ENCODE peak calls at places on chromosomes 13 and 19, in six cellular contexts. W, I, A, C, J and F are unnamed samples.

GRCh38 chr13:29503041-29503837 is 92.2 kb downstream of the SLC7A1 start:
- DNase-seq in J (no peak), I (no peak), A (peak; percentile 27), C (no peak), W (peak; percentile 83), F (no peak)

GRCh38 chr13:29594710-29595379 is 643 bp downstream of the SLC7A1 start:
- DNase-seq in I (no peak), C (peak; percentile 70), A (peak; percentile 59), W (peak; percentile 51), J (peak; percentile 80), F (no peak)

GRCh38 chr19:51372021-51372648 is 319 bp downstream of the NKG7 start:
- DNase-seq in J (no peak), A (no peak), W (no peak), I (no peak), C (no peak), F (no peak)

GRCh38 chr19:14059652-14060155 is 2.2 kb downstream of the PALM3 start:
- DNase-seq in J (peak; percentile 46), W (no peak), A (no peak), C (no peak), I (no peak), F (no peak)

GRCh38 chr13:44373601-44374347 is at the start of gene SERP2:
- DNase-seq in W (peak; percentile 61), I (no peak), A (no peak), J (peak; percentile 56), C (peak; percentile 60), F (no peak)

GRCh38 chr13:60397693-60398437 is 845 bp downstream of the TDRD3 start:
- DNase-seq in C (peak; percentile 49), A (peak; percentile 67), J (peak; percentile 82), W (peak; percentile 82), I (peak; percentile 29), F (peak; percentile 26)

GRCh38 chr13:44174769-44175425 is 198.7 kb upstream of the SERP2 start:
- DNase-seq in I (no peak), A (peak; percentile 76), J (no peak), W (peak; percentile 88), C (no peak), F (no peak)

GRCh38 chr19:55418185-55418584 is 10.6 kb upstream of the UBE2S start:
- DNase-seq in A (peak; percentile 91), W (peak; percentile 83), J (peak; percentile 90), I (peak; percentile 95), C (peak; percentile 33), F (peak; percentile 54)

GRCh38 chr13:74870865-74871264 is 611.1 kb downstream of the TBC1D4 start:
- DNase-seq in J (no peak), C (no peak), A (no peak), I (no peak), W (no peak), F (no peak)

GRCh38 chr19:45568732-45569131 is 15.9 kb downstream of the OPA3 start:
- DNase-seq in W (no peak), I (no peak), J (no peak), C (no peak), A (peak; percentile 67), F (peak; percentile 55)

GRCh38 chr13:50403311-50403710 is 388.1 kb downstream of the KCNRG start:
- DNase-seq in J (no peak), A (peak; percentile 53), I (no peak), C (no peak), W (peak; percentile 10), F (no peak)

GRCh38 chr19:45357445-45357783 is 13.0 kb downstream of the ERCC2 start:
- DNase-seq in C (no peak), J (no peak), I (no peak), W (no peak), A (no peak), F (no peak)

GRCh38 chr19:47465957-47466356 is 5.7 kb downstream of the SLC8A2 start:
- DNase-seq in J (no peak), A (no peak), W (no peak), C (no peak), I (no peak), F (no peak)

GRCh38 chr13:110450016-110450900 is 111.3 kb downstream of the RAB20 start:
- DNase-seq in J (no peak), W (no peak), I (no peak), C (peak; percentile 9), A (no peak), F (no peak)

GRCh38 chr19:3783660-3784584 is 2.3 kb downstream of the MATK start:
- DNase-seq in W (peak; percentile 82), I (no peak), J (no peak), C (no peak), A (no peak), F (no peak)

GRCh38 chr19:50624949-50625600 is 14.6 kb downstream of the SYT3 start:
- DNase-seq in C (no peak), W (no peak), J (no peak), I (no peak), A (no peak), F (no peak)

GRCh38 chr13:26946675-26947342 is 186.2 kb upstream of the GPR12 start:
- DNase-seq in C (no peak), J (peak; percentile 88), I (peak; percentile 49), A (peak; percentile 73), W (no peak), F (peak; percentile 26)

GRCh38 chr13:23921451-23921888 is 24.2 kb upstream of the C1QTNF9B start:
- DNase-seq in A (peak; percentile 66), W (peak; percentile 74), C (no peak), J (peak; percentile 80), I (no peak), F (peak; percentile 27)

GRCh38 chr13:92994056-92994455 is 232.6 kb upstream of the GPC6 start:
- DNase-seq in I (no peak), A (peak; percentile 78), W (no peak), C (no peak), J (no peak), F (no peak)

GRCh38 chr13:36370108-36370429 is 23.9 kb upstream of the SPART start:
- DNase-seq in J (no peak), A (no peak), C (peak; percentile 23), W (no peak), I (no peak), F (no peak)

GRCh38 chr13:84399320-84400085 is 517.2 kb upstream of the SLITRK1 start:
- DNase-seq in W (peak; percentile 5), I (no peak), A (no peak), C (no peak), J (peak; percentile 21), F (no peak)

GRCh38 chr19:48926909-48927308 is 6.6 kb upstream of the DHDH start:
- DNase-seq in W (no peak), C (peak; percentile 37), I (peak; percentile 46), J (no peak), A (peak; percentile 99), F (peak; percentile 91)

GRCh38 chr19:7265963-7266362 is 28.3 kb downstream of the INSR start:
- DNase-seq in I (no peak), W (no peak), C (no peak), A (no peak), J (no peak), F (no peak)

GRCh38 chr13:74325106-74325505 is 190.9 kb upstream of the KLF12 start:
- DNase-seq in W (no peak), C (no peak), I (no peak), J (no peak), A (peak; percentile 87), F (no peak)

GRCh38 chr13:27076411-27076810 is 95.2 kb downstream of the USP12 start:
- DNase-seq in A (peak; percentile 41), J (no peak), C (no peak), W (no peak), I (no peak), F (peak; percentile 14)

GRCh38 chr19:42202290-42202867 is 15.1 kb downstream of the DEDD2 start:
- DNase-seq in W (no peak), A (no peak), C (no peak), I (no peak), J (no peak), F (no peak)

GRCh38 chr19:7994923-7995682 is 10.3 kb downstream of the ELAVL1 start:
- DNase-seq in C (no peak), W (no peak), J (no peak), I (no peak), A (peak; percentile 10), F (no peak)

GRCh38 chr13:100347941-100348340 is 240.6 kb downstream of the GGACT start:
- DNase-seq in J (no peak), A (no peak), W (no peak), I (no peak), C (no peak), F (no peak)

GRCh38 chr13:20301391-20302071 is 69.4 kb upstream of the GJB6 start:
- DNase-seq in I (no peak), C (no peak), A (no peak), J (no peak), W (peak; percentile 67), F (no peak)

GRCh38 chr13:35818577-35819165 is 312.5 kb downstream of the DCLK1 start:
- DNase-seq in C (no peak), A (peak; percentile 60), I (peak; percentile 9), W (no peak), J (peak; percentile 86), F (peak; percentile 29)

GRCh38 chr19:38023661-38024574 is 116.9 kb downstream of the SIPA1L3 start:
- DNase-seq in C (no peak), A (no peak), J (no peak), W (no peak), I (no peak), F (no peak)